ENCODE peak calls at places on chromosomes 5 and 9, in four cellular contexts. One of them, this sample, is unnamed.

GRCh38 chr9:86405926-86406325 is 51.7 kb upstream of the TUT7 start:
- DNase-seq in K562: no peak
- DNase-seq in HepG2: peak; percentile 53
- DNase-seq in A549: peak; percentile 45
- DNase-seq in this sample: peak; percentile 95

GRCh38 chr9:85859751-85860150 is 81.2 kb upstream of the NAA35 start:
- DNase-seq in K562: no peak
- DNase-seq in HepG2: no peak
- DNase-seq in A549: no peak
- DNase-seq in this sample: no peak

GRCh38 chr5:180950291-180950949 is 38.2 kb upstream of the BTNL3 start:
- DNase-seq in K562: no peak
- DNase-seq in HepG2: no peak
- DNase-seq in A549: no peak
- DNase-seq in this sample: no peak

GRCh38 chr5:178387856-178388190 is 155.2 kb upstream of the PHYKPL start:
- DNase-seq in K562: no peak
- DNase-seq in HepG2: no peak
- DNase-seq in A549: no peak
- DNase-seq in this sample: no peak

GRCh38 chr5:95565280-95565920 is 10.5 kb downstream of the ARSK start:
- DNase-seq in K562: no peak
- DNase-seq in HepG2: no peak
- DNase-seq in A549: no peak
- DNase-seq in this sample: peak; percentile 52

GRCh38 chr5:59600998-59601397 is 292.5 kb downstream of the PDE4D start:
- DNase-seq in K562: no peak
- DNase-seq in HepG2: no peak
- DNase-seq in A549: no peak
- DNase-seq in this sample: no peak

GRCh38 chr9:108786756-108787663 is 68.8 kb downstream of the ACTL7B start:
- DNase-seq in K562: no peak
- DNase-seq in HepG2: no peak
- DNase-seq in A549: peak; percentile 21
- DNase-seq in this sample: peak; percentile 1

GRCh38 chr5:151770383-151771258 is 1.1 kb upstream of the G3BP1 start:
- DNase-seq in K562: peak; percentile 81
- DNase-seq in HepG2: no peak
- DNase-seq in A549: peak; percentile 24
- DNase-seq in this sample: peak; percentile 42

GRCh38 chr9:4663956-4664355 is 1.9 kb downstream of the PLPP6 start:
- DNase-seq in K562: no peak
- DNase-seq in HepG2: no peak
- DNase-seq in A549: no peak
- DNase-seq in this sample: no peak

GRCh38 chr5:78760411-78761169 is 112.0 kb upstream of the LHFPL2 start:
- DNase-seq in K562: no peak
- DNase-seq in HepG2: peak; percentile 9
- DNase-seq in A549: no peak
- DNase-seq in this sample: no peak

GRCh38 chr9:77876091-77876490 is 155.5 kb downstream of the GNAQ start:
- DNase-seq in K562: no peak
- DNase-seq in HepG2: no peak
- DNase-seq in A549: no peak
- DNase-seq in this sample: no peak

GRCh38 chr9:18437315-18438200 is 36.4 kb upstream of the ADAMTSL1 start:
- DNase-seq in K562: no peak
- DNase-seq in HepG2: peak; percentile 9
- DNase-seq in A549: no peak
- DNase-seq in this sample: peak; percentile 65

GRCh38 chr5:165805756-165806155 is 2300.3 kb downstream of the MAT2B start:
- DNase-seq in K562: no peak
- DNase-seq in HepG2: no peak
- DNase-seq in A549: no peak
- DNase-seq in this sample: no peak

GRCh38 chr5:94540856-94541494 is 77.4 kb downstream of the KIAA0825 start:
- DNase-seq in K562: no peak
- DNase-seq in HepG2: no peak
- DNase-seq in A549: no peak
- DNase-seq in this sample: no peak

GRCh38 chr9:28853487-28853886 is 1280.2 kb upstream of the C9orf72 start:
- DNase-seq in K562: no peak
- DNase-seq in HepG2: no peak
- DNase-seq in A549: no peak
- DNase-seq in this sample: no peak
- TF ChIP-seq MAZ in K562: no peak
- TF ChIP-seq MAZ in HepG2: no peak
- TF ChIP-seq MAZ in A549: no peak
- TF ChIP-seq MAZ in this sample: no peak

GRCh38 chr9:133273819-133274218 is 1.2 kb downstream of the ABO start:
- DNase-seq in K562: no peak
- DNase-seq in HepG2: no peak
- DNase-seq in A549: no peak
- DNase-seq in this sample: no peak
- TF ChIP-seq MAZ in K562: no peak
- TF ChIP-seq MAZ in HepG2: no peak
- TF ChIP-seq MAZ in A549: no peak
- TF ChIP-seq MAZ in this sample: no peak

GRCh38 chr5:127589309-127590036 is 59.4 kb upstream of the CTXN3 start:
- DNase-seq in K562: no peak
- DNase-seq in HepG2: no peak
- DNase-seq in A549: no peak
- DNase-seq in this sample: no peak
- TF ChIP-seq MAZ in K562: no peak
- TF ChIP-seq MAZ in HepG2: no peak
- TF ChIP-seq MAZ in A549: no peak
- TF ChIP-seq MAZ in this sample: no peak

GRCh38 chr5:143331956-143332355 is 71.5 kb downstream of the NR3C1 start:
- DNase-seq in K562: no peak
- DNase-seq in HepG2: no peak
- DNase-seq in A549: no peak
- DNase-seq in this sample: no peak

GRCh38 chr5:143334903-143335302 is 68.6 kb downstream of the NR3C1 start:
- DNase-seq in K562: no peak
- DNase-seq in HepG2: no peak
- DNase-seq in A549: no peak
- DNase-seq in this sample: no peak

GRCh38 chr5:143338658-143339366 is 64.7 kb downstream of the NR3C1 start:
- DNase-seq in K562: no peak
- DNase-seq in HepG2: no peak
- DNase-seq in A549: no peak
- DNase-seq in this sample: peak; percentile 82

GRCh38 chr5:143337946-143338345 is 65.5 kb downstream of the NR3C1 start:
- DNase-seq in K562: no peak
- DNase-seq in HepG2: no peak
- DNase-seq in A549: no peak
- DNase-seq in this sample: peak; percentile 77

DNA sequence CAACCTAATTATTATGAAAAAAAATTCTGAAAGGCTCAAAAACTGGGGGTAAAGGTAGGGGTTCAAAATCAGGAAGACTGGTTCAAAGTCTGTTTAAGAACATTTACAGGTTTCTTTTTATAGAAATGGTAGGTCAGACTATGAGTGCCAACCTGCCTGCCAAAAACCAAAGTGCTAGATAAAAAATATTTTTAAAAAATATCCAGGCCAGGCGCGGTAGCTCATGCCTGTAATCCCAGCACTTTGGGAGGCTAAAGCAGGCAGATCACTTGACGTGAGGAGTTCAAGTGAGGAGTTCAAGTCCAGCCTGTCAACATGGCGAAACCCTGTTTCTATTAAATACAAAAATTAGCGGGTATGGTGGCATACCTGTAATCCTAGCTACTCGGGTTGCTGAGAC is 67.0 kb downstream of the NR3C1 start:
- DNase-seq in K562: no peak
- DNase-seq in HepG2: no peak
- DNase-seq in A549: no peak
- DNase-seq in this sample: no peak
- TF ChIP-seq MAZ in K562: no peak
- TF ChIP-seq MAZ in HepG2: no peak
- TF ChIP-seq MAZ in A549: no peak
- TF ChIP-seq MAZ in this sample: no peak

DNA sequence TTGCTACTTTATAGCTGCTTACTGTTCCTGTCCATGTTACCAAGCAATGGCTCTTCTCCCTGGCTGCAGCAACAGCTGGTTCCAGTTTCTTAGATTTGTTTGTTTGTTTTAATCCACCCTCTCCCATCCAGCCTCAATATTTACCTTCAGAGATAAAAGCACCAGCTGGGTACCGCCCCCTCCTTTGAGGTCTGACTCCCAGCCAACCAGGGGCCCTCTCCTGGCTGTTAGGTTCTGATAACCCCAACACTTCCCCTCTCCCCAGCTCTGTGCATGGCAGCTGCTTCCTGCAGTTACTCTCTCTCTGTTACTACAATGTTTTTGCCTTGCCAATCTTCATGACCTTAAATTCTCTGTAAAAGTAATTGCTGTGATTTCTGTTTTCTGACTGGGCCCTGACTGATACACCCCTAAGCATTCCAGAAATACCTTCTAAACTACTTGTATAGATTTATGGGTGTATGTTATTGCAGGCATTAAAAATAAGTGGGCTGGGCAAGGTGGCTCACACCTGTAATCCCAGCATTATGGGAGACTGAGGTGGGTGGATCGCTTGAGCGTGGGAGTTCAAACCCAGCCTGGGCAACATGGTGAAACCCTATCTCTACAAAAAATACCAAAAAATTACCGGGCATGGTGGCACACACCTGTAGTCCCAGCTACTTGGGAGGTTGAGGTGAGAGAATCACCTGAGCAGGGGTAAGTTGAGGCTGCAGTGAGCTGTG is 2.6 kb upstream of the GCNT1 start:
- DNase-seq in K562: peak; percentile 67
- DNase-seq in HepG2: peak; percentile 89
- DNase-seq in A549: no peak
- DNase-seq in this sample: peak; percentile 82
- TF ChIP-seq MAZ in K562: no peak
- TF ChIP-seq MAZ in HepG2: no peak
- TF ChIP-seq MAZ in A549: no peak
- TF ChIP-seq MAZ in this sample: peak; percentile 12

DNA sequence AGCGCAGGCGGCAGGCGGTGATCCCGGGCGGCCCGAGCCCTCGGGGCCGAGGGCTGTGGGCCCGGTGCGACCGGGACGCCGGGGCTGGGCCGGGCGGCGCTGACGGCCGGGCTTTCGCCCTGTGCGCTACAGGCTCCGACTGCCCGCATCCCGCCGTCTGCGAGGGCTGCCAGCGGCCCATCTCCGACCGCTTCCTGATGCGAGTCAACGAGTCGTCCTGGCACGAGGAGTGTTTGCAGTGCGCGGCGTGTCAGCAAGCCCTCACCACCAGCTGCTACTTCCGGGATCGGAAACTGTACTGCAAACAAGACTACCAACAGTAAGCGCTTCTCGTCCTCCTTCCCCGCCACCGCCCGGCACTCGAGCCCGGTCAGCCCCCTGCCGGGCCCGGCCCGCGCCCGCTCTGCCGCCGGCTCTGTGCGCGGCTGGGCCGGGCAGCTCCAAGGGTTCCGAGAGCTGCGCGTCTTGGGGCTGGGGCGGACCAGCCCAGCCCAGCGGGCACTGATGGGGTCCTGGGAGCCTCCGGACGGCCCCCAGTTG is 1.6 kb downstream of the LMX1B start:
- DNase-seq in K562: no peak
- DNase-seq in HepG2: peak; percentile 21
- DNase-seq in A549: no peak
- DNase-seq in this sample: peak; percentile 4
- TF ChIP-seq MAZ in K562: no peak
- TF ChIP-seq MAZ in HepG2: no peak
- TF ChIP-seq MAZ in A549: no peak
- TF ChIP-seq MAZ in this sample: no peak

GRCh38 chr9:120925535-120926396 is 830 bp downstream of the TRAF1 start:
- DNase-seq in K562: peak; percentile 83
- DNase-seq in HepG2: no peak
- DNase-seq in A549: peak; percentile 69
- DNase-seq in this sample: peak; percentile 99
- TF ChIP-seq MAZ in K562: no peak
- TF ChIP-seq MAZ in HepG2: no peak
- TF ChIP-seq MAZ in A549: no peak
- TF ChIP-seq MAZ in this sample: no peak

This sample was measured in IMR-90.